ENCODE peak calls at places on chromosome 11, in six cellular contexts. One of them, this sample, is unnamed.
A peak's percentile ranks its signal among the peaks of the same experiment; 100 is the strongest.

GRCh38 chr11:60753309-60753708 is 3.4 kb upstream of the MS4A15 start:
- DNase-seq in HAP-1: no peak
- DNase-seq in HCT116: no peak
- DNase-seq in lower lobe of right lung: no peak
- DNase-seq in right lobe of liver: no peak
- DNase-seq in mesenchymal stem cell: no peak
- DNase-seq in this sample: no peak

GRCh38 chr11:8099291-8099899 is 18.4 kb downstream of the TUB start:
- DNase-seq in right lobe of liver: peak; percentile 77
- DNase-seq in HCT116: peak; percentile 68
- DNase-seq in mesenchymal stem cell: peak; percentile 81
- DNase-seq in HAP-1: peak; percentile 83
- DNase-seq in lower lobe of right lung: peak; percentile 72
- DNase-seq in this sample: peak; percentile 93

GRCh38 chr11:46026616-46027293 is 94.5 kb downstream of the PHF21A start:
- DNase-seq in right lobe of liver: no peak
- DNase-seq in lower lobe of right lung: no peak
- DNase-seq in mesenchymal stem cell: peak; percentile 65
- DNase-seq in HCT116: no peak
- DNase-seq in HAP-1: peak; percentile 39
- DNase-seq in this sample: peak; percentile 33

GRCh38 chr11:73129198-73129597 is 12.9 kb downstream of the FCHSD2 start:
- DNase-seq in HAP-1: no peak
- DNase-seq in right lobe of liver: no peak
- DNase-seq in HCT116: no peak
- DNase-seq in lower lobe of right lung: no peak
- DNase-seq in mesenchymal stem cell: no peak
- DNase-seq in this sample: no peak

GRCh38 chr11:125053167-125053566 is 9.9 kb upstream of the SLC37A2 start:
- DNase-seq in lower lobe of right lung: no peak
- DNase-seq in right lobe of liver: no peak
- DNase-seq in mesenchymal stem cell: no peak
- DNase-seq in HAP-1: no peak
- DNase-seq in HCT116: no peak
- DNase-seq in this sample: no peak

GRCh38 chr11:125976156-125976555 is 30.3 kb downstream of the VSIG10L2 start:
- DNase-seq in lower lobe of right lung: no peak
- DNase-seq in right lobe of liver: no peak
- DNase-seq in HCT116: no peak
- DNase-seq in mesenchymal stem cell: no peak
- DNase-seq in HAP-1: no peak
- DNase-seq in this sample: no peak

GRCh38 chr11:62535802-62536201 is 10.8 kb downstream of the AHNAK start:
- DNase-seq in HAP-1: no peak
- DNase-seq in lower lobe of right lung: no peak
- DNase-seq in mesenchymal stem cell: no peak
- DNase-seq in right lobe of liver: no peak
- DNase-seq in HCT116: no peak
- DNase-seq in this sample: no peak

GRCh38 chr11:33654594-33654993 is 46.0 kb downstream of the C11orf91 start:
- DNase-seq in right lobe of liver: no peak
- DNase-seq in HCT116: no peak
- DNase-seq in mesenchymal stem cell: no peak
- DNase-seq in HAP-1: no peak
- DNase-seq in lower lobe of right lung: no peak
- DNase-seq in this sample: no peak

GRCh38 chr11:34052608-34053160 is 1.2 kb downstream of the CAPRIN1 start:
- DNase-seq in right lobe of liver: peak; percentile 58
- DNase-seq in HAP-1: peak; percentile 28
- DNase-seq in lower lobe of right lung: peak; percentile 52
- DNase-seq in HCT116: no peak
- DNase-seq in mesenchymal stem cell: peak; percentile 38
- DNase-seq in this sample: no peak

GRCh38 chr11:3020011-3020410 is 27.9 kb upstream of the NAP1L4 start:
- DNase-seq in HCT116: no peak
- DNase-seq in right lobe of liver: no peak
- DNase-seq in HAP-1: no peak
- DNase-seq in lower lobe of right lung: no peak
- DNase-seq in mesenchymal stem cell: no peak
- DNase-seq in this sample: no peak

GRCh38 chr11:12769834-12770345 is 95.7 kb downstream of the TEAD1 start:
- DNase-seq in HCT116: peak; percentile 18
- DNase-seq in mesenchymal stem cell: peak; percentile 71
- DNase-seq in right lobe of liver: no peak
- DNase-seq in HAP-1: peak; percentile 21
- DNase-seq in lower lobe of right lung: no peak
- DNase-seq in this sample: peak; percentile 89

GRCh38 chr11:94583885-94584500 is 16.8 kb downstream of the PIWIL4 start:
- DNase-seq in HAP-1: no peak
- DNase-seq in mesenchymal stem cell: peak; percentile 2
- DNase-seq in HCT116: no peak
- DNase-seq in lower lobe of right lung: no peak
- DNase-seq in right lobe of liver: no peak
- DNase-seq in this sample: peak; percentile 44

GRCh38 chr11:46299425-46300067 is 22.1 kb downstream of the CREB3L1 start:
- DNase-seq in lower lobe of right lung: no peak
- DNase-seq in HCT116: no peak
- DNase-seq in HAP-1: no peak
- DNase-seq in mesenchymal stem cell: peak; percentile 77
- DNase-seq in right lobe of liver: no peak
- DNase-seq in this sample: no peak

GRCh38 chr11:17767301-17767885 is 32.8 kb downstream of the KCNC1 start:
- DNase-seq in right lobe of liver: no peak
- DNase-seq in lower lobe of right lung: no peak
- DNase-seq in mesenchymal stem cell: no peak
- DNase-seq in HCT116: no peak
- DNase-seq in HAP-1: no peak
- DNase-seq in this sample: peak; percentile 32

GRCh38 chr11:63911440-63911839 is 5.5 kb downstream of the RCOR2 start:
- DNase-seq in HAP-1: no peak
- DNase-seq in mesenchymal stem cell: no peak
- DNase-seq in lower lobe of right lung: no peak
- DNase-seq in right lobe of liver: no peak
- DNase-seq in HCT116: no peak
- DNase-seq in this sample: no peak

GRCh38 chr11:121467965-121468364 is 15.2 kb upstream of the SORL1-AS1 start:
- DNase-seq in HAP-1: no peak
- DNase-seq in mesenchymal stem cell: no peak
- DNase-seq in HCT116: no peak
- DNase-seq in lower lobe of right lung: no peak
- DNase-seq in right lobe of liver: no peak
- DNase-seq in this sample: no peak

GRCh38 chr11:104876838-104877500 is 21.3 kb downstream of the CASP12 start:
- DNase-seq in HCT116: no peak
- DNase-seq in lower lobe of right lung: no peak
- DNase-seq in HAP-1: no peak
- DNase-seq in mesenchymal stem cell: no peak
- DNase-seq in right lobe of liver: no peak
- DNase-seq in this sample: no peak

GRCh38 chr11:113603277-113604059 is 102.6 kb downstream of the TMPRSS5 start:
- DNase-seq in lower lobe of right lung: no peak
- DNase-seq in mesenchymal stem cell: no peak
- DNase-seq in HAP-1: no peak
- DNase-seq in HCT116: no peak
- DNase-seq in right lobe of liver: no peak
- DNase-seq in this sample: no peak

GRCh38 chr11:44243633-44244343 is 66.2 kb downstream of the ALX4 start:
- DNase-seq in lower lobe of right lung: no peak
- DNase-seq in HCT116: no peak
- DNase-seq in right lobe of liver: no peak
- DNase-seq in HAP-1: peak; percentile 55
- DNase-seq in mesenchymal stem cell: peak; percentile 12
- DNase-seq in this sample: peak; percentile 80

GRCh38 chr11:9662273-9662672 is 1.6 kb upstream of the SWAP70 start:
- DNase-seq in HCT116: no peak
- DNase-seq in right lobe of liver: no peak
- DNase-seq in lower lobe of right lung: peak; percentile 50
- DNase-seq in HAP-1: no peak
- DNase-seq in mesenchymal stem cell: no peak
- DNase-seq in this sample: peak; percentile 15

GRCh38 chr11:15819679-15820286 is 536.6 kb downstream of the SOX6 start:
- DNase-seq in right lobe of liver: peak; percentile 89
- DNase-seq in HCT116: peak; percentile 29
- DNase-seq in HAP-1: peak; percentile 83
- DNase-seq in mesenchymal stem cell: peak; percentile 42
- DNase-seq in lower lobe of right lung: peak; percentile 82
- DNase-seq in this sample: peak; percentile 62

GRCh38 chr11:112785717-112786116 is 175.5 kb upstream of the NCAM1 start:
- DNase-seq in right lobe of liver: no peak
- DNase-seq in HAP-1: no peak
- DNase-seq in mesenchymal stem cell: no peak
- DNase-seq in lower lobe of right lung: no peak
- DNase-seq in HCT116: no peak
- DNase-seq in this sample: peak; percentile 13

GRCh38 chr11:57315491-57315890 is 9.3 kb downstream of the TNKS1BP1 start:
- DNase-seq in right lobe of liver: peak; percentile 66
- DNase-seq in lower lobe of right lung: no peak
- DNase-seq in HCT116: no peak
- DNase-seq in HAP-1: no peak
- DNase-seq in mesenchymal stem cell: peak; percentile 87
- DNase-seq in this sample: peak; percentile 82

GRCh38 chr11:44456544-44457270 is 108.8 kb upstream of the CD82 start:
- DNase-seq in HAP-1: no peak
- DNase-seq in HCT116: peak; percentile 37
- DNase-seq in lower lobe of right lung: no peak
- DNase-seq in right lobe of liver: no peak
- DNase-seq in mesenchymal stem cell: no peak
- DNase-seq in this sample: no peak

GRCh38 chr11:130890039-130890745 is 26.1 kb downstream of the SNX19 start:
- DNase-seq in mesenchymal stem cell: no peak
- DNase-seq in HAP-1: no peak
- DNase-seq in right lobe of liver: no peak
- DNase-seq in lower lobe of right lung: no peak
- DNase-seq in HCT116: no peak
- DNase-seq in this sample: no peak

GRCh38 chr11:96235725-96236124 is 107.3 kb downstream of the MAML2 start:
- DNase-seq in HCT116: no peak
- DNase-seq in HAP-1: no peak
- DNase-seq in mesenchymal stem cell: peak; percentile 83
- DNase-seq in lower lobe of right lung: no peak
- DNase-seq in right lobe of liver: no peak
- DNase-seq in this sample: peak; percentile 47

GRCh38 chr11:2293396-2294339 is 8.1 kb downstream of the C11orf21 start:
- DNase-seq in right lobe of liver: peak; percentile 35
- DNase-seq in HAP-1: peak; percentile 8
- DNase-seq in HCT116: no peak
- DNase-seq in lower lobe of right lung: peak; percentile 54
- DNase-seq in mesenchymal stem cell: no peak
- DNase-seq in this sample: no peak

GRCh38 chr11:35525501-35526175 is at the start of gene PAMR1:
- DNase-seq in mesenchymal stem cell: peak; percentile 82
- DNase-seq in HAP-1: peak; percentile 11
- DNase-seq in lower lobe of right lung: peak; percentile 45
- DNase-seq in right lobe of liver: peak; percentile 44
- DNase-seq in HCT116: no peak
- DNase-seq in this sample: peak; percentile 93
- H3K4me3 ChIP-seq in mesenchymal stem cell: peak within 1 kb of the TSS; percentile 94
- H3K4me3 ChIP-seq in HAP-1: no peak within 1 kb of the TSS
- H3K4me3 ChIP-seq in lower lobe of right lung: peak within 1 kb of the TSS; percentile 38
- H3K4me3 ChIP-seq in right lobe of liver: no peak within 1 kb of the TSS
- H3K4me3 ChIP-seq in HCT116: no peak within 1 kb of the TSS
- H3K4me3 ChIP-seq in this sample: peak within 1 kb of the TSS; percentile 67

GRCh38 chr11:115194798-115195101 is 309.5 kb downstream of the CADM1 start:
- DNase-seq in right lobe of liver: no peak
- DNase-seq in HAP-1: no peak
- DNase-seq in lower lobe of right lung: no peak
- DNase-seq in mesenchymal stem cell: no peak
- DNase-seq in HCT116: no peak
- DNase-seq in this sample: no peak
- H3K4me3 ChIP-seq in right lobe of liver: no peak overlapping the region
- H3K4me3 ChIP-seq in HAP-1: no peak overlapping the region
- H3K4me3 ChIP-seq in lower lobe of right lung: no peak overlapping the region
- H3K4me3 ChIP-seq in mesenchymal stem cell: no peak overlapping the region
- H3K4me3 ChIP-seq in HCT116: no peak overlapping the region
- H3K4me3 ChIP-seq in this sample: no peak overlapping the region

GRCh38 chr11:110713469-110713776 is 1.2 kb upstream of the ARHGAP20 start:
- DNase-seq in lower lobe of right lung: no peak
- DNase-seq in HAP-1: no peak
- DNase-seq in HCT116: no peak
- DNase-seq in right lobe of liver: no peak
- DNase-seq in mesenchymal stem cell: no peak
- DNase-seq in this sample: no peak

GRCh38 chr11:110711448-110711775 is 825 bp downstream of the ARHGAP20 start:
- DNase-seq in mesenchymal stem cell: no peak
- DNase-seq in HAP-1: no peak
- DNase-seq in lower lobe of right lung: no peak
- DNase-seq in HCT116: no peak
- DNase-seq in right lobe of liver: peak; percentile 40
- DNase-seq in this sample: no peak

GRCh38 chr11:110710520-110711381 is 1.5 kb downstream of the ARHGAP20 start:
- DNase-seq in HCT116: no peak
- DNase-seq in right lobe of liver: peak; percentile 80
- DNase-seq in lower lobe of right lung: peak; percentile 59
- DNase-seq in HAP-1: no peak
- DNase-seq in mesenchymal stem cell: peak; percentile 23
- DNase-seq in this sample: peak; percentile 63

GRCh38 chr11:110711776-110712642 is at the start of gene ARHGAP20:
- DNase-seq in HCT116: no peak
- DNase-seq in right lobe of liver: peak; percentile 83
- DNase-seq in HAP-1: peak; percentile 68
- DNase-seq in mesenchymal stem cell: peak; percentile 58
- DNase-seq in lower lobe of right lung: peak; percentile 84
- DNase-seq in this sample: peak; percentile 83

GRCh38 chr11:110712643-110713468 is 619 bp upstream of the ARHGAP20 start:
- DNase-seq in right lobe of liver: peak; percentile 58
- DNase-seq in HCT116: no peak
- DNase-seq in lower lobe of right lung: no peak
- DNase-seq in HAP-1: no peak
- DNase-seq in mesenchymal stem cell: peak; percentile 20
- DNase-seq in this sample: peak; percentile 80
- H3K4me3 ChIP-seq in right lobe of liver: peak overlapping the region; percentile 60
- H3K4me3 ChIP-seq in HCT116: no peak overlapping the region
- H3K4me3 ChIP-seq in lower lobe of right lung: peak overlapping the region; percentile 73
- H3K4me3 ChIP-seq in HAP-1: peak overlapping the region; percentile 24
- H3K4me3 ChIP-seq in mesenchymal stem cell: peak overlapping the region; percentile 78
- H3K4me3 ChIP-seq in this sample: peak overlapping the region; percentile 88

GRCh38 chr11:72067266-72067665 is 13.1 kb downstream of the NUMA1 start:
- DNase-seq in right lobe of liver: no peak
- DNase-seq in HAP-1: no peak
- DNase-seq in HCT116: no peak
- DNase-seq in mesenchymal stem cell: no peak
- DNase-seq in lower lobe of right lung: no peak
- DNase-seq in this sample: no peak

GRCh38 chr11:72067676-72068075 is 12.7 kb downstream of the NUMA1 start:
- DNase-seq in mesenchymal stem cell: no peak
- DNase-seq in HCT116: no peak
- DNase-seq in lower lobe of right lung: no peak
- DNase-seq in HAP-1: no peak
- DNase-seq in right lobe of liver: no peak
- DNase-seq in this sample: no peak

GRCh38 chr11:72070486-72070885 is 9.9 kb downstream of the NUMA1 start:
- DNase-seq in HCT116: no peak
- DNase-seq in lower lobe of right lung: no peak
- DNase-seq in right lobe of liver: no peak
- DNase-seq in HAP-1: no peak
- DNase-seq in mesenchymal stem cell: no peak
- DNase-seq in this sample: no peak

GRCh38 chr11:72069787-72070251 is 10.5 kb downstream of the NUMA1 start:
- DNase-seq in right lobe of liver: peak; percentile 84
- DNase-seq in HCT116: peak; percentile 51
- DNase-seq in HAP-1: no peak
- DNase-seq in mesenchymal stem cell: peak; percentile 88
- DNase-seq in lower lobe of right lung: peak; percentile 89
- DNase-seq in this sample: peak; percentile 78

GRCh38 chr11:72069200-72069599 is 11.1 kb downstream of the NUMA1 start:
- DNase-seq in HAP-1: no peak
- DNase-seq in lower lobe of right lung: no peak
- DNase-seq in mesenchymal stem cell: peak; percentile 69
- DNase-seq in HCT116: no peak
- DNase-seq in right lobe of liver: no peak
- DNase-seq in this sample: peak; percentile 24
- H3K4me3 ChIP-seq in HAP-1: no peak overlapping the region
- H3K4me3 ChIP-seq in lower lobe of right lung: peak overlapping the region; percentile 22
- H3K4me3 ChIP-seq in mesenchymal stem cell: peak overlapping the region; percentile 33
- H3K4me3 ChIP-seq in HCT116: no peak overlapping the region
- H3K4me3 ChIP-seq in right lobe of liver: no peak overlapping the region
- H3K4me3 ChIP-seq in this sample: no peak overlapping the region

This sample was measured in choroid plexus epithelial cell.